ENCODE peak calls at places on chromosome 19, in nine cellular contexts. L is tibial nerve, F is right lobe of liver, A is aorta, K is PC-9, N is uterus, H is fibroblast of lung, P is PC-3, D is stomach. B is an unnamed sample.

GRCh38 chr19:55460670-55461258 is 678 bp downstream of the ISOC2 start:
- DNase-seq in P (peak; percentile 76), N (peak; percentile 87), K (peak; percentile 67), A (peak; percentile 90), H (peak; percentile 82), D (peak; percentile 78), F (peak; percentile 92), L (peak; percentile 83), B (peak; percentile 90)

GRCh38 chr19:310141-310651 is 19.0 kb upstream of the PLPP2 start:
- DNase-seq in F (no peak), D (peak; percentile 21), N (peak; percentile 24), H (no peak), P (no peak), K (no peak), A (peak; percentile 44), L (no peak), B (no peak)

GRCh38 chr19:50313812-50314536 is 15.2 kb downstream of the KCNC3 start:
- DNase-seq in L (no peak), A (no peak), K (no peak), H (no peak), F (no peak), P (peak; percentile 24), D (no peak), N (no peak), B (no peak)

GRCh38 chr19:16822648-16823047 is 6.5 kb upstream of the SIN3B start:
- DNase-seq in D (no peak), K (no peak), L (no peak), P (no peak), N (no peak), F (no peak), H (no peak), A (no peak), B (no peak)

GRCh38 chr19:55473613-55474012 is 2.8 kb upstream of the ZNF628 start:
- DNase-seq in F (no peak), P (no peak), H (no peak), N (no peak), A (no peak), D (no peak), L (no peak), K (no peak), B (no peak)

GRCh38 chr19:28290963-28291657 is 921.8 kb downstream of the UQCRFS1 start:
- DNase-seq in P (no peak), D (no peak), N (no peak), H (no peak), K (no peak), F (no peak), A (no peak), L (no peak), B (no peak)

GRCh38 chr19:2927032-2927430 is 17.7 kb downstream of the ZNF77 start:
- DNase-seq in L (no peak), A (no peak), D (no peak), N (no peak), F (no peak), H (no peak), K (no peak), P (no peak), B (no peak)

GRCh38 chr19:2888739-2889224 is 11.9 kb upstream of the ZNF57 start:
- DNase-seq in F (no peak), K (peak; percentile 38), A (no peak), D (no peak), L (no peak), N (no peak), P (no peak), H (no peak), B (peak; percentile 24)

GRCh38 chr19:40807147-40808020 is 8.4 kb downstream of the EGLN2 start:
- DNase-seq in K (peak; percentile 62), F (peak; percentile 56), A (no peak), D (no peak), H (no peak), N (peak; percentile 33), P (peak; percentile 49), L (no peak), B (no peak)

GRCh38 chr19:57935731-57936130 is 529 bp upstream of the ZNF418 start:
- DNase-seq in N (no peak), A (no peak), H (no peak), F (no peak), D (no peak), K (no peak), P (no peak), L (no peak), B (no peak)

DNA sequence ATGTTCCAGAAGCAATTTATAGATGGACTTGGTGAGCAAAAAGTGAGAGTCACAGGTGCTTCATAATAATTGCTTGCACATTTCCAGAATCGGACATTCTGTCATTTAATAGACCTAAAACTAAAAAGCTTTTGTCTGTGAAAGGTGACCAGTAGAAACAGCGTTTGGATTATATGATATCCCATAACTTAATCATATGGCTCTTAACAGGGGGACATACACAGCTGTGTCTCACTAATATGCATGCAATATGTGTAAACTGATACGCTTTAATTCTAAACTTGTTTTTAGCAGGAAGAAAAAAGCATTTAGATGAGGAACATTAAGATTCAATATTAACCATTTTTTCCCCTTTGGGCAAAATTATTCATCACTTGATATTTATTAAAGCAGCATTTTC is 277.0 kb downstream of the ZNF536 start:
- DNase-seq in N (no peak), K (no peak), H (no peak), D (no peak), F (no peak), P (no peak), A (no peak), L (no peak), B (no peak)
- H3K4me3 ChIP-seq in N (no peak overlapping the region), K (no peak overlapping the region), H (no peak overlapping the region), D (no peak overlapping the region), F (no peak overlapping the region), P (no peak overlapping the region), A (no peak overlapping the region), L (no peak overlapping the region), B (no peak overlapping the region)

GRCh38 chr19:11856568-11857264 is 8.2 kb downstream of the ZNF439 start:
- DNase-seq in P (no peak), H (no peak), L (no peak), F (no peak), N (no peak), K (no peak), D (no peak), A (no peak), B (no peak)

GRCh38 chr19:11848200-11848593 is 329 bp upstream of the ZNF439 start:
- DNase-seq in D (no peak), A (no peak), K (no peak), L (no peak), N (no peak), H (no peak), P (no peak), F (no peak), B (no peak)

GRCh38 chr19:11848594-11849263 is at the start of gene ZNF439:
- DNase-seq in L (peak; percentile 91), N (peak; percentile 79), D (peak; percentile 91), F (peak; percentile 87), A (peak; percentile 95), H (peak; percentile 72), K (peak; percentile 61), P (peak; percentile 83), B (peak; percentile 94)

GRCh38 chr19:11849264-11849615 is 714 bp downstream of the ZNF439 start:
- DNase-seq in F (no peak), K (no peak), L (no peak), N (no peak), H (peak; percentile 9), A (no peak), P (no peak), D (no peak), B (no peak)

GRCh38 chr19:11853358-11853757 is 4.8 kb downstream of the ZNF439 start:
- DNase-seq in D (no peak), N (no peak), P (no peak), K (no peak), F (no peak), H (no peak), A (no peak), L (no peak), B (no peak)
- H3K9me3 ChIP-seq in D (peaks cover 14% of the 10 kb centered on the region), N (no peaks in the 10 kb centered on the region), P (peaks cover 9% of the 10 kb centered on the region), K (no peaks in the 10 kb centered on the region), F (no peaks in the 10 kb centered on the region), H (no peaks in the 10 kb centered on the region), A (peaks cover 13% of the 10 kb centered on the region), L (peaks cover 23% of the 10 kb centered on the region), B (no peaks in the 10 kb centered on the region)

GRCh38 chr19:6498294-6499036 is 3.6 kb downstream of the TUBB4A start:
- DNase-seq in F (no peak), N (no peak), P (no peak), H (no peak), L (no peak), D (no peak), A (no peak), K (no peak), B (no peak)

GRCh38 chr19:6500837-6501739 is 1.0 kb downstream of the TUBB4A start:
- DNase-seq in K (no peak), N (no peak), P (no peak), H (no peak), A (no peak), D (no peak), L (no peak), F (no peak), B (no peak)

GRCh38 chr19:6503407-6504201 is 1.5 kb upstream of the TUBB4A start:
- DNase-seq in L (no peak), F (no peak), D (no peak), A (no peak), N (no peak), H (no peak), P (no peak), K (no peak), B (no peak)

GRCh38 chr19:6499052-6499790 is 2.9 kb downstream of the TUBB4A start:
- DNase-seq in A (no peak), F (no peak), D (no peak), K (no peak), L (no peak), P (no peak), H (no peak), N (no peak), B (no peak)

GRCh38 chr19:6501740-6502648 is at the start of gene TUBB4A:
- DNase-seq in L (no peak), N (no peak), K (no peak), P (peak; percentile 17), A (no peak), H (no peak), F (no peak), D (no peak), B (no peak)
- H3K4me3 ChIP-seq in L (peak within 1 kb of the TSS; percentile 43), N (no peak within 1 kb of the TSS), K (no peak within 1 kb of the TSS), P (peak within 1 kb of the TSS; percentile 72), A (peak within 1 kb of the TSS; percentile 16), H (no peak within 1 kb of the TSS), F (peak within 1 kb of the TSS; percentile 16), D (peak within 1 kb of the TSS; percentile 54), B (peak within 1 kb of the TSS; percentile 19)

GRCh38 chr19:4401482-4402170 is 814 bp upstream of the CHAF1A start:
- DNase-seq in K (no peak), A (no peak), N (no peak), F (no peak), L (no peak), P (no peak), D (no peak), H (no peak), B (no peak)
- H3K9me3 ChIP-seq in K (no peaks in the 10 kb centered on the region), A (no peaks in the 10 kb centered on the region), N (no peaks in the 10 kb centered on the region), F (no peaks in the 10 kb centered on the region), L (no peaks in the 10 kb centered on the region), P (no peaks in the 10 kb centered on the region), D (no peaks in the 10 kb centered on the region), H (no peaks in the 10 kb centered on the region), B (no peaks in the 10 kb centered on the region)

B was measured in tibial artery.